ENCODE peak calls at places on chromosomes 3 and 15, in five cellular contexts. One of them, this sample, is unnamed.

GRCh38 chr15:66285462-66286280 is 7.7 kb upstream of the DIS3L start:
- DNase-seq in A549: no peak
- DNase-seq in A673: no peak
- DNase-seq in endodermal cell: no peak
- DNase-seq in HCT116: no peak
- DNase-seq in this sample: no peak

GRCh38 chr15:58957101-58957973 is 23.9 kb upstream of the SLTM start:
- DNase-seq in A549: peak
- DNase-seq in A673: peak
- DNase-seq in endodermal cell: peak
- DNase-seq in HCT116: peak
- DNase-seq in this sample: no peak

GRCh38 chr3:45779746-45780735 is 16.3 kb downstream of the SLC6A20 start:
- DNase-seq in A549: no peak
- DNase-seq in A673: no peak
- DNase-seq in endodermal cell: peak
- DNase-seq in HCT116: no peak
- DNase-seq in this sample: no peak

GRCh38 chr3:184320099-184320445 is 5.7 kb downstream of the EIF4G1 start:
- DNase-seq in A549: peak
- DNase-seq in A673: peak
- DNase-seq in endodermal cell: no peak
- DNase-seq in HCT116: peak
- DNase-seq in this sample: peak

GRCh38 chr15:85150130-85150480 is 168.4 kb downstream of the PDE8A start:
- DNase-seq in A549: no peak
- DNase-seq in A673: no peak
- DNase-seq in endodermal cell: no peak
- DNase-seq in HCT116: no peak
- DNase-seq in this sample: no peak

GRCh38 chr3:10370429-10370828 is 49.5 kb upstream of the SEC13 start:
- DNase-seq in A549: no peak
- DNase-seq in A673: no peak
- DNase-seq in endodermal cell: no peak
- DNase-seq in HCT116: no peak
- DNase-seq in this sample: peak

GRCh38 chr3:153330891-153331290 is 168.9 kb downstream of the RAP2B start:
- DNase-seq in A549: no peak
- DNase-seq in A673: no peak
- DNase-seq in endodermal cell: no peak
- DNase-seq in HCT116: no peak
- DNase-seq in this sample: no peak

GRCh38 chr15:28984421-28985375 is 98.9 kb downstream of the APBA2 start:
- DNase-seq in A549: no peak
- DNase-seq in A673: peak
- DNase-seq in endodermal cell: peak
- DNase-seq in HCT116: no peak
- DNase-seq in this sample: peak

GRCh38 chr3:138846350-138846756 is 11.6 kb upstream of the PIK3CB start:
- DNase-seq in A549: no peak
- DNase-seq in A673: no peak
- DNase-seq in endodermal cell: peak
- DNase-seq in HCT116: no peak
- DNase-seq in this sample: no peak

GRCh38 chr3:126827121-126827520 is 123.1 kb downstream of the CHCHD6 start:
- DNase-seq in A549: no peak
- DNase-seq in A673: no peak
- DNase-seq in endodermal cell: no peak
- DNase-seq in HCT116: no peak
- DNase-seq in this sample: no peak

GRCh38 chr3:52333869-52334557 is 17.9 kb downstream of the DNAH1 start:
- DNase-seq in A549: no peak
- DNase-seq in A673: no peak
- DNase-seq in endodermal cell: no peak
- DNase-seq in HCT116: no peak
- DNase-seq in this sample: no peak

GRCh38 chr3:170055209-170055608 is 17.4 kb downstream of the GPR160 start:
- DNase-seq in A549: no peak
- DNase-seq in A673: no peak
- DNase-seq in endodermal cell: no peak
- DNase-seq in HCT116: no peak
- DNase-seq in this sample: no peak

GRCh38 chr3:133383175-133383574 is 16.7 kb upstream of the BFSP2 start:
- DNase-seq in A549: no peak
- DNase-seq in A673: no peak
- DNase-seq in endodermal cell: no peak
- DNase-seq in HCT116: peak
- DNase-seq in this sample: no peak

GRCh38 chr3:129112308-129113052 is 9.1 kb downstream of the RAB43 start:
- DNase-seq in A549: no peak
- DNase-seq in A673: peak
- DNase-seq in endodermal cell: no peak
- DNase-seq in HCT116: no peak
- DNase-seq in this sample: no peak

GRCh38 chr3:129117134-129117533 is 4.5 kb downstream of the RAB43 start:
- DNase-seq in A549: no peak
- DNase-seq in A673: no peak
- DNase-seq in endodermal cell: no peak
- DNase-seq in HCT116: no peak
- DNase-seq in this sample: no peak

GRCh38 chr3:129118745-129119144 is 2.9 kb downstream of the RAB43 start:
- DNase-seq in A549: no peak
- DNase-seq in A673: no peak
- DNase-seq in endodermal cell: no peak
- DNase-seq in HCT116: no peak
- DNase-seq in this sample: no peak

GRCh38 chr3:129116482-129116946 is 5.1 kb downstream of the RAB43 start:
- DNase-seq in A549: no peak
- DNase-seq in A673: no peak
- DNase-seq in endodermal cell: peak
- DNase-seq in HCT116: no peak
- DNase-seq in this sample: no peak

DNA sequence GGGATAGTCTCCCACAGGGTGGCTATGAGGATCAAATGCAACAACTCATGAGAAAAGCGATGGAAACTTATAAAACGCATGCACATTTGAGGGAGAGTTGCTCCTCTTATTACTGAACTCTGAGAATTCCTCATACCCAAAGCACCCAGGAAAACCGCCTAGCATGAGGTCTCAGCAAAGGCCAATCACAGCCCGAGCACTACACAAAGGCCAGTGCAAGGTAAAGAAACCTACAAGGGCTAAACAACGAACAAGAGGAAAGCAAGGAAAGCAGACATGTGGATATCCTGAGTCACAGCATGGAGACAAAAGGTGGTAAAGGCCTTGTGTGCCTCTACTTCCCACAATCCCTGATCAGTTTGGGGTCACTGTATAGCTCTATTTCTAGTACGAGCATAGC is 7.1 kb downstream of the RAB43 start:
- DNase-seq in A549: no peak
- DNase-seq in A673: no peak
- DNase-seq in endodermal cell: peak
- DNase-seq in HCT116: no peak
- DNase-seq in this sample: no peak
- H3K27ac ChIP-seq in A549: no peak
- H3K27ac ChIP-seq in A673: no peak
- H3K27ac ChIP-seq in endodermal cell: no peak
- H3K27ac ChIP-seq in HCT116: no peak
- H3K27ac ChIP-seq in this sample: no peak

GRCh38 chr3:25831578-25831977 is 41.7 kb downstream of the OXSM start:
- DNase-seq in A549: no peak
- DNase-seq in A673: peak
- DNase-seq in endodermal cell: peak
- DNase-seq in HCT116: peak
- DNase-seq in this sample: no peak
- TF ChIP-seq CTCF in A549: peak
- TF ChIP-seq CTCF in A673: peak
- TF ChIP-seq CTCF in endodermal cell: peak
- TF ChIP-seq CTCF in HCT116: peak
- TF ChIP-seq CTCF in this sample: peak

GRCh38 chr3:192916455-192917257 is 1.0 kb downstream of the MB21D2 start:
- DNase-seq in A549: peak
- DNase-seq in A673: peak
- DNase-seq in endodermal cell: peak
- DNase-seq in HCT116: no peak
- DNase-seq in this sample: no peak

GRCh38 chr3:192913540-192913939 is 4.1 kb downstream of the MB21D2 start:
- DNase-seq in A549: no peak
- DNase-seq in A673: no peak
- DNase-seq in endodermal cell: no peak
- DNase-seq in HCT116: no peak
- DNase-seq in this sample: no peak

GRCh38 chr3:192915306-192915705 is 2.4 kb downstream of the MB21D2 start:
- DNase-seq in A549: no peak
- DNase-seq in A673: peak
- DNase-seq in endodermal cell: peak
- DNase-seq in HCT116: no peak
- DNase-seq in this sample: no peak

GRCh38 chr3:192915724-192916123 is 1.9 kb downstream of the MB21D2 start:
- DNase-seq in A549: no peak
- DNase-seq in A673: no peak
- DNase-seq in endodermal cell: no peak
- DNase-seq in HCT116: no peak
- DNase-seq in this sample: no peak

GRCh38 chr3:192914873-192915272 is 2.8 kb downstream of the MB21D2 start:
- DNase-seq in A549: no peak
- DNase-seq in A673: no peak
- DNase-seq in endodermal cell: no peak
- DNase-seq in HCT116: no peak
- DNase-seq in this sample: no peak
- H3K4me3 ChIP-seq in A549: no peak
- H3K4me3 ChIP-seq in A673: no peak
- H3K4me3 ChIP-seq in endodermal cell: peak
- H3K4me3 ChIP-seq in HCT116: no peak
- H3K4me3 ChIP-seq in this sample: peak

GRCh38 chr3:14453368-14453710 is 50.9 kb downstream of the SLC6A6 start:
- DNase-seq in A549: no peak
- DNase-seq in A673: no peak
- DNase-seq in endodermal cell: no peak
- DNase-seq in HCT116: no peak
- DNase-seq in this sample: no peak
- H3K27ac ChIP-seq in A549: peak
- H3K27ac ChIP-seq in A673: peak
- H3K27ac ChIP-seq in endodermal cell: peak
- H3K27ac ChIP-seq in HCT116: peak
- H3K27ac ChIP-seq in this sample: peak